ENCODE peak calls at places on chromosomes 4 and X, in five cellular contexts. D is mesenchymal stem cell, V is left colon, O is sciatic nerve, U is NCI-H2081. G is an unnamed sample.

GRCh38 chrX:46572295-46572936 is 1.1 kb upstream of the CHST7 start:
- DNase-seq in D (no peak), O (no peak), V (no peak), U (no peak), G (no peak)

GRCh38 chr4:168769416-168769815 is 240.6 kb downstream of the CBR4 start:
- DNase-seq in V (no peak), O (no peak), D (peak; percentile 83), U (no peak), G (no peak)

GRCh38 chrX:105837227-105837626 is 14.9 kb downstream of the NRK start:
- DNase-seq in D (peak; percentile 91), O (peak; percentile 74), U (no peak), V (peak; percentile 5), G (peak; percentile 78)

GRCh38 chr4:155639674-155640529 is 26.7 kb upstream of the GUCY1A1 start:
- DNase-seq in V (no peak), O (no peak), D (peak; percentile 61), U (no peak), G (no peak)

GRCh38 chr4:85755285-85755684 is 280.3 kb downstream of the ARHGAP24 start:
- DNase-seq in O (no peak), U (no peak), D (no peak), V (no peak), G (no peak)

GRCh38 chr4:39048291-39048690 is 13.7 kb upstream of the KLHL5 start:
- DNase-seq in O (no peak), V (no peak), U (no peak), D (peak; percentile 23), G (no peak)

GRCh38 chr4:150583287-150584197 is 1.6 kb downstream of the MAB21L2 start:
- DNase-seq in O (peak; percentile 53), U (no peak), V (peak; percentile 32), D (peak; percentile 66), G (peak; percentile 74)

GRCh38 chrX:19893722-19894121 is 6.3 kb upstream of the SH3KBP1 start:
- DNase-seq in O (no peak), U (no peak), D (no peak), V (no peak), G (no peak)

GRCh38 chr4:141580523-141580922 is 55.9 kb upstream of the IL15 start:
- DNase-seq in O (no peak), U (no peak), V (no peak), D (peak; percentile 15), G (no peak)

GRCh38 chrX:16585486-16586370 is 64.2 kb upstream of the S100G start:
- DNase-seq in U (no peak), V (no peak), D (no peak), O (no peak), G (no peak)

GRCh38 chr4:69881173-69881773 is 21.3 kb upstream of the SULT1E1 start:
- DNase-seq in V (peak; percentile 10), D (peak; percentile 44), O (no peak), U (peak; percentile 5), G (no peak)

GRCh38 chrX:119145241-119145653 is 17.6 kb upstream of the KIAA1210 start:
- DNase-seq in D (no peak), U (peak; percentile 4), O (no peak), V (peak; percentile 10), G (no peak)

GRCh38 chr4:73674451-73674919 is 54.2 kb upstream of the RASSF6 start:
- DNase-seq in O (no peak), D (peak; percentile 21), V (no peak), U (no peak), G (no peak)

GRCh38 chr4:26803462-26803861 is 57.2 kb upstream of the STIM2 start:
- DNase-seq in D (no peak), U (no peak), V (no peak), O (no peak), G (no peak)

GRCh38 chr4:7757501-7758443 is 181.9 kb downstream of the AFAP1 start:
- DNase-seq in O (no peak), D (no peak), V (no peak), U (no peak), G (no peak)

GRCh38 chr4:11821774-11822430 is 393.2 kb upstream of the HS3ST1 start:
- DNase-seq in D (no peak), U (no peak), O (no peak), V (no peak), G (no peak)

GRCh38 chrX:45424341-45424740 is 223.7 kb upstream of the DIPK2B start:
- DNase-seq in O (no peak), U (no peak), D (no peak), V (no peak), G (no peak)

G was measured in posterior vena cava.